ENCODE peak calls at places on chromosomes 6 and 20, in ten cellular contexts. D, S, O, I, H, T, A, Q, J and C are unnamed samples.

GRCh38 chr6:75486850-75487568 is 6.6 kb downstream of the FILIP1 start:
- DNase-seq in D (no peak), S (no peak), O (no peak), I (no peak), H (no peak), T (no peak), A (no peak), Q (no peak), J (no peak), C (no peak)

GRCh38 chr6:136166815-136167214 is 83.3 kb downstream of the MTFR2 start:
- DNase-seq in D (no peak), S (no peak), O (no peak), I (no peak), H (no peak), T (no peak), A (no peak), Q (no peak), J (no peak), C (no peak)

GRCh38 chr20:11989018-11989771 is 71.5 kb downstream of the BTBD3 start:
- DNase-seq in D (no peak), S (no peak), O (no peak), I (no peak), H (no peak), T (no peak), A (no peak), Q (no peak), J (no peak), C (no peak)

GRCh38 chr20:37297066-37297736 is 7.7 kb downstream of the MANBAL start:
- DNase-seq in D (no peak), S (no peak), O (no peak), I (no peak), H (no peak), T (peak; percentile 34), A (no peak), Q (no peak), J (no peak), C (no peak)

GRCh38 chr6:127939442-127940066 is 38.7 kb upstream of the THEMIS start:
- DNase-seq in D (no peak), S (no peak), O (no peak), I (no peak), H (no peak), T (no peak), A (no peak), Q (peak; percentile 36), J (no peak), C (no peak)

GRCh38 chr20:29408034-29408695 is 1849.3 kb upstream of the DEFB115 start:
- DNase-seq in D (peak; percentile 16), S (no peak), O (no peak), I (no peak), H (no peak), T (no peak), A (no peak), Q (no peak), J (no peak), C (no peak)

GRCh38 chr20:19757973-19758887 is at the start of gene RIN2:
- DNase-seq in D (peak; percentile 51), S (peak; percentile 85), O (peak; percentile 30), I (no peak), H (no peak), T (peak; percentile 79), A (peak; percentile 96), Q (peak; percentile 92), J (peak; percentile 94), C (peak; percentile 93)

GRCh38 chr6:56151825-56152224 is 95.6 kb downstream of the COL21A1 start:
- DNase-seq in D (no peak), S (no peak), O (no peak), I (no peak), H (no peak), T (no peak), A (no peak), Q (no peak), J (peak; percentile 6), C (no peak)

DNA sequence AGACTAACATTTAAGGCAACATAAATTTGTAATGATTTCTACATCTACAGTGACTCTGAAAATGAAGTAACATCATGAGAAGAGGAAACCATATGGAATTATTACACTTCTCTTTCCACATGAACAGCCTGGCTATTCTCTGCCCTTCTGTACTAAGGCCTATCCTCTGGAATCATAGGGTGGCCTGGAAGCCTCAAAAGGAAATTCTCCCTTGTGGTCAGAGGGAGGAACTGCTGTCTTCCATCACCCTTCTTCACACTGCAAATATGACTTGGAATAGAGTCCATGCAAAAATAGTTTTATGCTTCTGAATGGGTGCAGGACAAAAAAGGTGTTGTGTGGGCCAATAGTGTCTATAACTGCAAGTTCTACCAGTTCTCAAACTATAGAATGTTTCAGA is 44.6 kb upstream of the SH3BGRL2 start:
- DNase-seq in D (no peak), S (no peak), O (no peak), I (no peak), H (no peak), T (no peak), A (no peak), Q (peak; percentile 19), J (no peak), C (no peak)
- TF ChIP-seq CTCF in D (no peak), S (peak; percentile 16), O (no peak), I (no peak), H (no peak), T (peak; percentile 66), A (peak; percentile 56), Q (peak; percentile 46), J (no peak), C (peak; percentile 62)

GRCh38 chr6:107820571-107821261 is 3.4 kb downstream of the SCML4 start:
- DNase-seq in D (no peak), S (no peak), O (no peak), I (peak; percentile 43), H (no peak), T (no peak), A (no peak), Q (peak; percentile 24), J (no peak), C (no peak)

GRCh38 chr6:107822154-107823046 is 1.7 kb downstream of the SCML4 start:
- DNase-seq in D (peak; percentile 64), S (no peak), O (peak; percentile 72), I (peak; percentile 55), H (peak; percentile 30), T (no peak), A (no peak), Q (no peak), J (no peak), C (no peak)

GRCh38 chr6:107819976-107820551 is 4.0 kb downstream of the SCML4 start:
- DNase-seq in D (no peak), S (no peak), O (no peak), I (peak; percentile 41), H (no peak), T (no peak), A (no peak), Q (no peak), J (no peak), C (no peak)

GRCh38 chr6:107821591-107821990 is 2.5 kb downstream of the SCML4 start:
- DNase-seq in D (no peak), S (no peak), O (no peak), I (no peak), H (no peak), T (no peak), A (no peak), Q (no peak), J (no peak), C (no peak)

DNA sequence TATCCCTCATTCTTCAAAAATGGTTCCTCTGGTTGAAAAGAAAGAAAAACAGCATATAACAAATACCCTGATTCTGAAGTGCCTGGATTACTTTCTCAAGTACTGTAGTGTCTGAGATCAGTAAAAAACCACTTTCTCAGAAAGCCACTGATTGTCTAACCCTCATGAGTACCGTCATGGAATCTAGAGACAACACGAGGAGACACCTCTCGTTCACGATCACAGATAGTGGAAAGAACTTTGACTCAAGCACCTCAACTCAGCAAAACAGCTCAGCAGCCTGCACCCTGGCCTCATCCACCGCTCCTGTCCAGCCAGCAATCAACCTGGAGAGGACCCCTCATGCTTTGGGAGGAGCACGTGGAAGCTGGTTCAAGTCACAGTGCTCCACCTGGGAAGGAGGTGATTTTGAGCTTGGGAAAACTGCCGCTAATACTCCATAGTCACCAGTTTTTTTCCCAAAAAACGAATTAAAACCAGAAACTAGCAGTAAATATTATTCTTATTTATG is 1.0 kb downstream of the SCML4 start:
- DNase-seq in D (peak; percentile 24), S (no peak), O (no peak), I (peak; percentile 34), H (peak; percentile 61), T (no peak), A (no peak), Q (no peak), J (no peak), C (no peak)
- TF ChIP-seq CTCF in D (no peak), S (no peak), O (no peak), I (no peak), H (no peak), T (no peak), A (no peak), Q (no peak), J (no peak), C (no peak)

DNA sequence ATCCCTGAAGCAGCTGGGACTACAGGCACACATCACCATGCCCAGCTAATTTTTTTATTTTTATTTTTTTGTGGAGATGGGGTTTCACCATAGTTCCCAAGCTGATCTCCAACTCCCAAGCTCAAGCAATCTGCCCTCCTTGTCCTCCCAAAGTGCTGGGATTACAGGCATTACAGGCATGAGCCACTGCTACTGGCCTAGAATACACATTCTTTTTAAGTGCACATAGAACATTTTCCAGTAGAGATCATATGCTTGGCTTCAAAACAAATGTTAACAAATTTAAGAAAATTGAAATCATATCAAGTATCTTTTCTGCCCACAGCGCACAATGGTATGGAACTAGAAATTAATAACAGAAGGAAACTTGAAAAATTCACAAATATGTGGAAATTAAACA is 176.8 kb upstream of the MARCKS start:
- DNase-seq in D (no peak), S (no peak), O (no peak), I (no peak), H (no peak), T (no peak), A (no peak), Q (no peak), J (no peak), C (no peak)
- TF ChIP-seq CTCF in D (no peak), S (no peak), O (no peak), I (no peak), H (no peak), T (no peak), A (no peak), Q (no peak), J (no peak), C (no peak)

DNA sequence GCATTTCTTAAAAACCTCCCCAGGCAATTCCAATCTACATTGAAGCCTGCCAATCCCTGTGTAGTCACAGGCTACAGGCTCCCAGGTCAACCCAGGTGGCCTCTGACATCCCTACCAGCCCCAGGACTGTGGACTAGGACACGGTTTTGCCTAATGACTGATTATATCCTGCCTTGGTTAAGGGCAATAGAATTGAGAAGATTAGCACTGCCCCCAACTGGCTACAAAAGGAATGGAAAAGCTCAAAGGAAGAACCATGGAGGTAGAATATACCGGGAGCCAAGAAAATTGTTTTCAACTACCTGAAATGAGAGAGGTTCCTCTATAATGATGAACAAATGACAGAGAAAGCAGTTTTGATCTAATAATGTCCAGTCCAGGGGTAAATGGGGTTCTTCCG is 421.1 kb upstream of the AGPAT4 start:
- DNase-seq in D (peak; percentile 32), S (no peak), O (peak; percentile 17), I (no peak), H (no peak), T (no peak), A (no peak), Q (peak; percentile 4), J (no peak), C (no peak)
- TF ChIP-seq CTCF in D (peak; percentile 46), S (peak; percentile 47), O (peak; percentile 43), I (no peak), H (peak; percentile 12), T (peak; percentile 60), A (peak; percentile 29), Q (peak; percentile 9), J (peak; percentile 41), C (peak; percentile 51)

GRCh38 chr20:61350500-61351250 is 98.6 kb downstream of the CDH4 start:
- DNase-seq in D (no peak), S (peak; percentile 76), O (no peak), I (no peak), H (no peak), T (no peak), A (no peak), Q (no peak), J (no peak), C (peak; percentile 23)
- TF ChIP-seq CTCF in D (no peak), S (no peak), O (no peak), I (no peak), H (no peak), T (no peak), A (peak; percentile 23), Q (no peak), J (no peak), C (no peak)